ENCODE peak calls at places on chromosomes 1 and 21, in four cellular contexts. L is substantia nigra, X is germinal center, G is HEK293T. J is an unnamed sample.

GRCh38 chr1:115210302-115210711 is 121.0 kb upstream of the TSPAN2 start:
- DNase-seq in X (no peak), G (no peak), L (no peak), J (no peak)

GRCh38 chr1:115641762-115642167 is at the start of gene VANGL1:
- DNase-seq in X (peak; percentile 66), L (no peak), G (peak; percentile 84), J (peak; percentile 86)

GRCh38 chr1:205748398-205749093 is 1.4 kb downstream of the NUCKS1 start:
- DNase-seq in L (no peak), G (peak; percentile 28), X (no peak), J (no peak)

GRCh38 chr1:50251592-50252165 is 143.0 kb downstream of the ELAVL4 start:
- DNase-seq in X (peak; percentile 81), G (peak; percentile 17), L (no peak), J (no peak)

GRCh38 chr1:53572061-53572801 is 113.0 kb downstream of the DMRTB1 start:
- DNase-seq in G (no peak), L (no peak), X (no peak), J (no peak)

GRCh38 chr1:185477638-185478216 is 160.7 kb upstream of the IVNS1ABP start:
- DNase-seq in L (no peak), G (no peak), X (no peak), J (no peak)

GRCh38 chr1:196678510-196678884 is 26.7 kb downstream of the CFH start:
- DNase-seq in L (no peak), G (no peak), X (no peak), J (no peak)

GRCh38 chr21:30714946-30715345 is 3.6 kb downstream of the KRTAP21-3 start:
- DNase-seq in X (no peak), G (no peak), L (no peak), J (no peak)

GRCh38 chr1:228354390-228355320 is 52.0 kb downstream of the TRIM11 start:
- DNase-seq in L (no peak), X (no peak), G (no peak), J (no peak)

GRCh38 chr1:24969616-24970398 is 39.7 kb upstream of the RUNX3 start:
- DNase-seq in X (no peak), L (no peak), G (no peak), J (no peak)

GRCh38 chr1:204077979-204078696 is 5.2 kb downstream of the SOX13 start:
- DNase-seq in X (no peak), G (no peak), L (peak; percentile 18), J (no peak)

GRCh38 chr1:156053770-156054499 is at the start of gene UBQLN4:
- DNase-seq in L (peak; percentile 83), X (peak; percentile 93), G (peak; percentile 92), J (peak; percentile 90)

GRCh38 chr21:41547111-41547510 is 39.2 kb upstream of the TMPRSS2 start:
- DNase-seq in G (no peak), X (no peak), L (no peak), J (no peak)

GRCh38 chr21:16488042-16488441 is 758.3 kb downstream of the USP25 start:
- DNase-seq in G (no peak), L (no peak), X (no peak), J (no peak)

J was measured in left cardiac atrium.